ENCODE peak calls at places on chromosomes 4 and X, in seven cellular contexts. One of them, this sample, is unnamed.

GRCh38 chr4:102815981-102816380 is 11.4 kb downstream of the UBE2D3 start:
- DNase-seq in mesenchymal stem cell: peak
- DNase-seq in H1: no peak
- DNase-seq in IMR-90: peak
- DNase-seq in trophoblast cell: peak
- DNase-seq in H9: no peak
- DNase-seq in mesendoderm: peak
- DNase-seq in this sample: peak

GRCh38 chr4:103272174-103272573 is 74.0 kb upstream of the CENPE start:
- DNase-seq in mesendoderm: no peak
- DNase-seq in H1: no peak
- DNase-seq in H9: no peak
- DNase-seq in IMR-90: no peak
- DNase-seq in mesenchymal stem cell: no peak
- DNase-seq in trophoblast cell: no peak
- DNase-seq in this sample: no peak

GRCh38 chrX:138866643-138867042 is 155.1 kb upstream of the FGF13 start:
- DNase-seq in mesendoderm: no peak
- DNase-seq in trophoblast cell: no peak
- DNase-seq in IMR-90: no peak
- DNase-seq in mesenchymal stem cell: no peak
- DNase-seq in H1: no peak
- DNase-seq in H9: no peak
- DNase-seq in this sample: no peak

GRCh38 chrX:47232803-47233332 is at the start of gene USP11:
- DNase-seq in IMR-90: peak
- DNase-seq in H1: no peak
- DNase-seq in H9: peak
- DNase-seq in mesendoderm: peak
- DNase-seq in trophoblast cell: no peak
- DNase-seq in mesenchymal stem cell: peak
- DNase-seq in this sample: no peak

GRCh38 chrX:128518508-128518907 is 466.3 kb upstream of the ACTRT1 start:
- DNase-seq in trophoblast cell: no peak
- DNase-seq in H9: no peak
- DNase-seq in mesendoderm: peak
- DNase-seq in mesenchymal stem cell: peak
- DNase-seq in IMR-90: peak
- DNase-seq in H1: no peak
- DNase-seq in this sample: no peak

GRCh38 chrX:106611323-106611681 is 476 bp upstream of the RADX start:
- DNase-seq in H9: no peak
- DNase-seq in H1: no peak
- DNase-seq in mesendoderm: no peak
- DNase-seq in trophoblast cell: no peak
- DNase-seq in IMR-90: no peak
- DNase-seq in mesenchymal stem cell: no peak
- DNase-seq in this sample: no peak

GRCh38 chr4:29966386-29966785 is 753.8 kb upstream of the PCDH7 start:
- DNase-seq in mesendoderm: peak
- DNase-seq in IMR-90: no peak
- DNase-seq in H9: no peak
- DNase-seq in H1: no peak
- DNase-seq in mesenchymal stem cell: no peak
- DNase-seq in trophoblast cell: no peak
- DNase-seq in this sample: no peak

GRCh38 chr4:118742050-118742449 is 56.9 kb downstream of the METTL14 start:
- DNase-seq in mesendoderm: no peak
- DNase-seq in mesenchymal stem cell: no peak
- DNase-seq in IMR-90: no peak
- DNase-seq in H9: no peak
- DNase-seq in H1: no peak
- DNase-seq in trophoblast cell: no peak
- DNase-seq in this sample: no peak

GRCh38 chr4:139774759-139775487 is 109.3 kb downstream of the MGST2 start:
- DNase-seq in mesendoderm: peak
- DNase-seq in trophoblast cell: no peak
- DNase-seq in mesenchymal stem cell: no peak
- DNase-seq in H9: no peak
- DNase-seq in IMR-90: no peak
- DNase-seq in H1: no peak
- DNase-seq in this sample: no peak

GRCh38 chr4:84944952-84945351 is 21.5 kb downstream of the WDFY3 start:
- DNase-seq in IMR-90: peak
- DNase-seq in H1: no peak
- DNase-seq in H9: no peak
- DNase-seq in trophoblast cell: peak
- DNase-seq in mesenchymal stem cell: peak
- DNase-seq in mesendoderm: no peak
- DNase-seq in this sample: no peak

GRCh38 chrX:52923781-52924241 is 26.7 kb downstream of the FAM156B start:
- DNase-seq in H9: no peak
- DNase-seq in IMR-90: peak
- DNase-seq in mesendoderm: no peak
- DNase-seq in H1: no peak
- DNase-seq in mesenchymal stem cell: peak
- DNase-seq in trophoblast cell: peak
- DNase-seq in this sample: no peak

GRCh38 chrX:21738145-21738949 is 19.6 kb downstream of the SMPX start:
- DNase-seq in mesenchymal stem cell: no peak
- DNase-seq in IMR-90: no peak
- DNase-seq in trophoblast cell: peak
- DNase-seq in mesendoderm: peak
- DNase-seq in H1: peak
- DNase-seq in H9: peak
- DNase-seq in this sample: peak

GRCh38 chr4:69731826-69732225 is 28.6 kb downstream of the SULT1B1 start:
- DNase-seq in trophoblast cell: no peak
- DNase-seq in IMR-90: no peak
- DNase-seq in H9: no peak
- DNase-seq in mesenchymal stem cell: no peak
- DNase-seq in mesendoderm: no peak
- DNase-seq in H1: no peak
- DNase-seq in this sample: no peak

GRCh38 chr4:153152453-153153338 is 51.5 kb upstream of the TRIM2 start:
- DNase-seq in H9: no peak
- DNase-seq in IMR-90: peak
- DNase-seq in H1: no peak
- DNase-seq in trophoblast cell: peak
- DNase-seq in mesendoderm: peak
- DNase-seq in mesenchymal stem cell: peak
- DNase-seq in this sample: peak

GRCh38 chr4:17780461-17781071 is 855 bp downstream of the FAM184B start:
- DNase-seq in trophoblast cell: peak
- DNase-seq in H9: no peak
- DNase-seq in H1: no peak
- DNase-seq in mesenchymal stem cell: no peak
- DNase-seq in IMR-90: peak
- DNase-seq in mesendoderm: peak
- DNase-seq in this sample: no peak

GRCh38 chr4:170229021-170229420 is 139.3 kb upstream of the AADAT start:
- DNase-seq in H9: no peak
- DNase-seq in mesendoderm: peak
- DNase-seq in IMR-90: no peak
- DNase-seq in mesenchymal stem cell: no peak
- DNase-seq in H1: no peak
- DNase-seq in trophoblast cell: no peak
- DNase-seq in this sample: no peak

GRCh38 chr4:98928131-98928504 is 815 bp downstream of the EIF4E start:
- DNase-seq in mesendoderm: peak
- DNase-seq in mesenchymal stem cell: peak
- DNase-seq in H9: peak
- DNase-seq in H1: peak
- DNase-seq in trophoblast cell: peak
- DNase-seq in IMR-90: peak
- DNase-seq in this sample: peak

GRCh38 chrX:49001521-49002090 is 458 bp downstream of the GRIPAP1 start:
- DNase-seq in mesenchymal stem cell: peak
- DNase-seq in IMR-90: peak
- DNase-seq in trophoblast cell: peak
- DNase-seq in mesendoderm: peak
- DNase-seq in H9: peak
- DNase-seq in H1: peak
- DNase-seq in this sample: peak

GRCh38 chr4:85928775-85929585 is 430.9 kb downstream of the MAPK10 start:
- DNase-seq in H1: no peak
- DNase-seq in IMR-90: peak
- DNase-seq in mesenchymal stem cell: peak
- DNase-seq in trophoblast cell: no peak
- DNase-seq in H9: no peak
- DNase-seq in mesendoderm: no peak
- DNase-seq in this sample: no peak

GRCh38 chrX:314781-315595 is 3.6 kb downstream of the GTPBP6 start:
- DNase-seq in H9: no peak
- DNase-seq in H1: no peak
- DNase-seq in IMR-90: no peak
- DNase-seq in mesenchymal stem cell: no peak
- DNase-seq in trophoblast cell: no peak
- DNase-seq in mesendoderm: no peak
- DNase-seq in this sample: no peak

GRCh38 chr4:106062452-106062875 is 167.2 kb downstream of the NPNT start:
- DNase-seq in mesendoderm: peak
- DNase-seq in trophoblast cell: no peak
- DNase-seq in mesenchymal stem cell: peak
- DNase-seq in H1: no peak
- DNase-seq in H9: no peak
- DNase-seq in IMR-90: peak
- DNase-seq in this sample: no peak

GRCh38 chr4:100240008-100240407 is 49.7 kb upstream of the DDIT4L start:
- DNase-seq in mesenchymal stem cell: peak
- DNase-seq in mesendoderm: no peak
- DNase-seq in H1: no peak
- DNase-seq in H9: no peak
- DNase-seq in IMR-90: no peak
- DNase-seq in trophoblast cell: no peak
- DNase-seq in this sample: no peak

GRCh38 chr4:126592088-126592487 is 1040.7 kb upstream of the INTU start:
- DNase-seq in H9: no peak
- DNase-seq in IMR-90: peak
- DNase-seq in mesendoderm: peak
- DNase-seq in trophoblast cell: no peak
- DNase-seq in mesenchymal stem cell: peak
- DNase-seq in H1: no peak
- DNase-seq in this sample: no peak

GRCh38 chr4:11496313-11496956 is 67.7 kb upstream of the HS3ST1 start:
- DNase-seq in H9: no peak
- DNase-seq in H1: no peak
- DNase-seq in mesenchymal stem cell: no peak
- DNase-seq in IMR-90: peak
- DNase-seq in mesendoderm: peak
- DNase-seq in trophoblast cell: peak
- DNase-seq in this sample: no peak

GRCh38 chr4:55947254-55947882 is 1.4 kb upstream of the CEP135 start:
- DNase-seq in mesenchymal stem cell: peak
- DNase-seq in H1: no peak
- DNase-seq in IMR-90: peak
- DNase-seq in trophoblast cell: no peak
- DNase-seq in H9: no peak
- DNase-seq in mesendoderm: no peak
- DNase-seq in this sample: no peak

GRCh38 chrX:43121637-43122036 is 343.7 kb upstream of the PPP1R2C start:
- DNase-seq in H1: no peak
- DNase-seq in trophoblast cell: no peak
- DNase-seq in IMR-90: no peak
- DNase-seq in mesenchymal stem cell: peak
- DNase-seq in mesendoderm: peak
- DNase-seq in H9: no peak
- DNase-seq in this sample: no peak

GRCh38 chr4:136281307-136281706 is 1251.0 kb downstream of the PCDH18 start:
- DNase-seq in H1: no peak
- DNase-seq in IMR-90: no peak
- DNase-seq in H9: peak
- DNase-seq in mesenchymal stem cell: no peak
- DNase-seq in trophoblast cell: no peak
- DNase-seq in mesendoderm: no peak
- DNase-seq in this sample: no peak
- H2BK120ac ChIP-seq in H1: peak
- H2BK120ac ChIP-seq in IMR-90: no peak
- H2BK120ac ChIP-seq in H9: no peak
- H2BK120ac ChIP-seq in mesenchymal stem cell: no peak
- H2BK120ac ChIP-seq in trophoblast cell: no peak
- H2BK120ac ChIP-seq in mesendoderm: no peak
- H2BK120ac ChIP-seq in this sample: no peak

DNA sequence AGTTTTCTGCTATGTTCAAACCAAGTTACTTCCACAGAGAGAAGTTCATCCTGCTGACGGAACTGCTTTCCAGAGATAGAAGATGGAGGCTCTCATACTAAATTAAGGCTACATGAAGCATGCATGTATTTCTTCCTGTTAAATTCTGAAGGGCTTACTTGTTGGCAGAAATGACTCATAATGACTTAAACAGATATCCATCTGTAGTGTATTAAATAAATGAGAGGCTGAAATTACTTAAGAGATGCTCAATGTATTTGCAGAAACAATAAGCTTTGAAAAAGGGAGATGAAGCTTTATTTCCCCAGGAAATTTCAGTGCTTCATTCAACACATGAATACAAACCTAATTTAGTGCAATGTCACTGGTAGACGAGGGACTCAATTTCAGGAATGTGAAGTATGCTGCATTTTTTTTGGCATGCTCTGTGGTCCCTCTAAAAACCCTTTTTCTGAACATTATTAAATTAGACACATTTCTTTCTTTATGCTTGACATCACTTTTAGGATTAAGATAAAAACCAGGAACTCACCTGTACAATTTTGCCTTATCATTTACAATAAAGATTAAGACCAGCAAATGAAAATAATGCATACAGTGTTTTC is 759.1 kb upstream of the POU3F4 start:
- DNase-seq in H1: no peak
- DNase-seq in trophoblast cell: no peak
- DNase-seq in H9: no peak
- DNase-seq in IMR-90: no peak
- DNase-seq in mesendoderm: peak
- DNase-seq in mesenchymal stem cell: peak
- DNase-seq in this sample: no peak
- H2BK120ac ChIP-seq in H1: no peak
- H2BK120ac ChIP-seq in trophoblast cell: no peak
- H2BK120ac ChIP-seq in H9: no peak
- H2BK120ac ChIP-seq in IMR-90: no peak
- H2BK120ac ChIP-seq in mesendoderm: no peak
- H2BK120ac ChIP-seq in mesenchymal stem cell: no peak
- H2BK120ac ChIP-seq in this sample: no peak

GRCh38 chr4:181646864-181647263 is 596.3 kb upstream of the TENM3 start:
- DNase-seq in mesendoderm: no peak
- DNase-seq in trophoblast cell: no peak
- DNase-seq in H1: no peak
- DNase-seq in IMR-90: peak
- DNase-seq in mesenchymal stem cell: no peak
- DNase-seq in H9: no peak
- DNase-seq in this sample: no peak
- H2BK120ac ChIP-seq in mesendoderm: no peak
- H2BK120ac ChIP-seq in trophoblast cell: no peak
- H2BK120ac ChIP-seq in H1: no peak
- H2BK120ac ChIP-seq in IMR-90: no peak
- H2BK120ac ChIP-seq in mesenchymal stem cell: no peak
- H2BK120ac ChIP-seq in H9: no peak
- H2BK120ac ChIP-seq in this sample: no peak

GRCh38 chr4:48340276-48340904 is 939 bp upstream of the SLAIN2 start:
- DNase-seq in trophoblast cell: peak
- DNase-seq in H9: no peak
- DNase-seq in H1: no peak
- DNase-seq in mesendoderm: peak
- DNase-seq in IMR-90: peak
- DNase-seq in mesenchymal stem cell: peak
- DNase-seq in this sample: peak
- H2BK120ac ChIP-seq in trophoblast cell: no peak
- H2BK120ac ChIP-seq in H9: no peak
- H2BK120ac ChIP-seq in H1: no peak
- H2BK120ac ChIP-seq in mesendoderm: peak
- H2BK120ac ChIP-seq in IMR-90: peak
- H2BK120ac ChIP-seq in mesenchymal stem cell: no peak
- H2BK120ac ChIP-seq in this sample: no peak

This sample was measured in neuronal stem cell.